ENCODE peak calls at places on chromosome 6, in four cellular contexts. G is K562, D is HepG2, L is GM12878. Y is an unnamed sample.

GRCh38 chr6:128112494-128112893 is 211.6 kb upstream of the THEMIS start:
- DNase-seq in D (no peak), L (no peak), G (no peak), Y (no peak)

GRCh38 chr6:169803291-169803811 is 51.9 kb downstream of the ERMARD start:
- DNase-seq in D (no peak), G (no peak), L (peak; percentile 9), Y (no peak)

GRCh38 chr6:43120938-43121913 is 45.1 kb downstream of the PTK7 start:
- DNase-seq in D (no peak), G (no peak), L (no peak), Y (no peak)

GRCh38 chr6:20712011-20712410 is 177.8 kb downstream of the CDKAL1 start:
- DNase-seq in D (no peak), G (no peak), L (no peak), Y (no peak)

GRCh38 chr6:85460154-85460950 is 10.5 kb downstream of the NT5E start:
- DNase-seq in D (no peak), L (no peak), G (no peak), Y (no peak)

GRCh38 chr6:80003841-80004198 is 629 bp upstream of the TTK start:
- DNase-seq in G (no peak), L (no peak), D (no peak), Y (peak; percentile 9)

GRCh38 chr6:45920819-45921511 is 94.7 kb downstream of the CLIC5 start:
- DNase-seq in L (peak; percentile 26), D (no peak), G (no peak), Y (no peak)

GRCh38 chr6:21754891-21755290 is 161.3 kb downstream of the SOX4 start:
- DNase-seq in D (no peak), L (no peak), G (no peak), Y (no peak)

GRCh38 chr6:21588812-21589811 is 4.4 kb upstream of the SOX4 start:
- DNase-seq in G (peak; percentile 69), L (no peak), D (peak; percentile 64), Y (peak; percentile 68)

GRCh38 chr6:36657265-36657664 is 21.2 kb upstream of the CDKN1A start:
- DNase-seq in G (no peak), L (no peak), D (no peak), Y (no peak)

GRCh38 chr6:2961491-2961890 is 9.9 kb downstream of the SERPINB6 start:
- DNase-seq in G (no peak), D (no peak), L (no peak), Y (no peak)

GRCh38 chr6:2961971-2962370 is 9.4 kb downstream of the SERPINB6 start:
- DNase-seq in D (no peak), G (peak; percentile 52), L (no peak), Y (no peak)

GRCh38 chr6:2959909-2960719 is 11.3 kb downstream of the SERPINB6 start:
- DNase-seq in G (no peak), D (no peak), L (no peak), Y (no peak)

GRCh38 chr6:2962636-2963035 is 8.7 kb downstream of the SERPINB6 start:
- DNase-seq in L (no peak), G (no peak), D (no peak), Y (no peak)

GRCh38 chr6:2960935-2961334 is 10.4 kb downstream of the SERPINB6 start:
- DNase-seq in D (no peak), G (no peak), L (no peak), Y (no peak)
- TF ChIP-seq SP1 in D (no peak), G (no peak), L (no peak), Y (no peak)

GRCh38 chr6:76697585-76697984 is 625.1 kb upstream of the IMPG1 start:
- DNase-seq in G (no peak), L (no peak), D (no peak), Y (peak; percentile 7)
- TF ChIP-seq TARDBP in G (no peak), L (no peak), D (no peak), Y (no peak)

DNA sequence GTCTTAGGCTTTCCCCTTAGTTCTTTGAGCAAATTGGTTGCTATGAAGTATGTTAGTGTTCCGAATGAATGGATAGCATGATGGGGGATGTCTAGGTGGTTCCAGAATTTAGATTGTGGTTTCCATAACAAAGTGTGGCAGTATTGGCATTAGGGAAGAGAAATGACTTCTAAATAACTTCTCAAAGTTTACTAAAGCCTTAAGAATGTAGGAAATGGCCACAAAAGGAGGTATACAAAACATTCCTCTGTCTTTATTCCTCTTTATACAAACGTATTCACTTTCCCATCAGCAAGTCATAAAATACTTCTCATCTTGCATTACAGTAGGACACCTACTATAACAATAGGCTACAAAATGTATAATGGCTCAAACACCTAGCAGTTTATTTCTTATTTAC is 279.6 kb downstream of the ESR1 start:
- DNase-seq in L (no peak), D (no peak), G (no peak), Y (no peak)
- TF ChIP-seq SP1 in L (no peak), D (no peak), G (no peak), Y (no peak)

DNA sequence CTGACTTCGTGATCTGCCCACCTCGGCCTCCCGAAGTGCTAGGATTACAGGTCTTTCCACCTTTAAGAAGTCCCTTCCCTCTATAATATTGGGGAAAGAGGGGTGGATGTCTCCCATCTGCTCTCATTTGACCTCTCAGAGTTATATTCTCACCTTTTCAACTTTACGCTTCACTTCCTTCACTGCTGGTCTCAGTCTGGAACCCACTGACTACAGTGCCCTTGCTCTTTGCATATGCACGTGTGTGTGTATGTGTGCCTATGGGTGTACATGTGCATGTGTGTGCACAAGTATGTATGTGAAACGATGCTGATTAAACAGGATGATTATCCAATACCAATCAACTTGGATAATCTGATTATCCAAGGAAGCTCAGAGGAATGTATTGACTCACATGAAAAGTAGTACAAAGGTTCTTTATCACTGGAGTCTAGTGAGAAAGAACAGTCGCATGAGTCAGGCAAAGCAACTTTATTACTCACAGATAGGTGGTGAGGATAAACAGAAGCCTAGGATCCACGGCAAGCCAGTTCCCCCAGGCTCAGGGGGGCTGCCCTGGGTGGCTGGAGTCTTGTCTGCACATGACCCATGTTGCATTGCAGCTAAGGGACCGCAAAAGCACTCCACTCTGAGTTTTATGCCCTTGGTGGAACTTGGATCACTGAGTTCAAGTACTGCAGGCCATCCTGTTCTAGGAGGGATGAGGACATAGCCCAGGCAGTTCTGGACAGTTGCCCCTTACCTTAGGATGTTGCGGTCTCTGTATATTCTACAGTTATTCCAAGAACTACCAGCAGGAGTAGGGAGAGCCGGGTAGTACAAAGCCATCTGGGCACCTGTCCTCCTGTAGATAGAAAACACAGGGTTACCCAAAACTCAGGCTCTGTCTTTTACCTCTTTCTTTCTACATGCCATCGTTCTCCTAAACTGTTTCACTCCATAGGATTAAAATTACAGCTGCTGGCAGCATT is 50.9 kb downstream of the SNRNP48 start:
- DNase-seq in G (no peak), D (peak; percentile 64), L (no peak), Y (no peak)
- TF ChIP-seq TARDBP in G (no peak), D (no peak), L (no peak), Y (no peak)

DNA sequence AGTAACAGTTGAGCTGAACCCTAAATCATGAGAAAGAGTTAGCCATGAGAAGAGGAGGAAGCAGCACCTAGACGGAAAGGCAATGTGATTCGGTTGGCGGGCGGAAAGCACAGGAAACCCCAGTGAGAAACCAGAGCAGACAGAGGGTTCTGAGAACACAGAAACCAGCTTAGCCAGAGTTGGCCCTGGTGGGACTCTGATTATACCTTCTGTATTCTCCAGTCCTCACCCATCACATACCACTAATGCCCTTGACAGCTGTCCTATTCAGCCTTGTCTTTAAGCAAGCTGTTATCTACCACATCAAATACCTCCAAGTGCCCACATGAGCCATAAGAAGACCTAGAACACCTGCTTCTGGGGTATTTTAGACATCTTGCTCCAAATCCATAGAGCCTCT is 58.9 kb upstream of the LRRC1 start:
- DNase-seq in L (no peak), D (no peak), G (no peak), Y (no peak)
- TF ChIP-seq SP1 in L (no peak), D (no peak), G (no peak), Y (no peak)

DNA sequence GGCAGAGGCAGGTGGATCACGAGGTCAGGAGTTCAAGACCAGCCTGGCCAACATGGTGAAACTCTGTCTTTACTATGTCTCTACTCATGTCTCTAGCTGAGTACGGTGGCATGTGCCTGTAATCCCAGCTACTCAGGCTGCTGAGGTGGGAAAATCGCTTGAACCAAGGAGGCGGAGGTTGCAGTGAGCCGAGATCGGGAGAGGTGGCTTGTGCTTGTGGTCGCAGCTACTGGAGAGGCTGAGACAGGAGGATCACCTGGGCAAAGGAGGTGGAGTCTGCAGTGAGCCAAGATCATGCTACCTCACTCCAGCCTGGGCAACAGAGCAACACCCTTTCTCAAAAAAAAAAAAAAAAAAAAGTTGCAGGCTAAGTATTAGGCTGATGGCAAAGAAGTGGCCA is 8.0 kb upstream of the WTAP start:
- DNase-seq in L (no peak), G (no peak), D (no peak), Y (no peak)
- TF ChIP-seq TARDBP in L (no peak), G (no peak), D (no peak), Y (no peak)